ENCODE peak calls at places on chromosomes 4 and X, in five cellular contexts. N is uterus, I is endothelial cell of umbilical vein, B is GM12878, C is keratinocyte. E is an unnamed sample.

GRCh38 chr4:177699365-177700213 is 257.4 kb upstream of the AGA start:
- DNase-seq in C (no peak), N (no peak), I (no peak), B (no peak), E (no peak)

GRCh38 chr4:47719576-47719975 is 118.3 kb downstream of the CORIN start:
- DNase-seq in B (no peak), C (no peak), I (no peak), N (no peak), E (no peak)

GRCh38 chrX:69793260-69793935 is 177.5 kb downstream of the EDA start:
- DNase-seq in C (no peak), B (no peak), I (no peak), N (no peak), E (no peak)

GRCh38 chr4:53913098-53913497 is 151.3 kb downstream of the CHIC2 start:
- DNase-seq in B (no peak), I (no peak), C (no peak), N (no peak), E (no peak)

GRCh38 chrX:18574591-18574990 is 97.3 kb downstream of the RS1 start:
- DNase-seq in B (no peak), N (peak; percentile 47), I (peak; percentile 68), C (no peak), E (no peak)

GRCh38 chrX:68685722-68686683 is 38.5 kb downstream of the STARD8 start:
- DNase-seq in C (no peak), I (peak; percentile 61), N (peak; percentile 63), B (no peak), E (peak; percentile 69)

GRCh38 chr4:38117614-38118013 is 157.4 kb downstream of the PTTG2 start:
- DNase-seq in C (no peak), I (no peak), B (no peak), N (no peak), E (no peak)

GRCh38 chrX:7147431-7147977 is at the start of gene STS:
- DNase-seq in N (peak; percentile 33), B (no peak), I (peak; percentile 11), C (no peak), E (peak; percentile 72)

GRCh38 chr4:155722816-155723499 is 35.9 kb upstream of the GUCY1B1 start:
- DNase-seq in N (no peak), B (no peak), I (no peak), C (no peak), E (no peak)

GRCh38 chrX:130260316-130260715 is 8.4 kb downstream of the ZNF280C start:
- DNase-seq in I (no peak), N (no peak), B (no peak), C (no peak), E (no peak)

GRCh38 chrX:20144491-20144890 is 2.9 kb upstream of the EIF1AX start:
- DNase-seq in I (peak; percentile 62), C (peak; percentile 41), B (no peak), N (no peak), E (no peak)

GRCh38 chr4:159048166-159048886 is 54.6 kb upstream of the RAPGEF2 start:
- DNase-seq in C (no peak), B (no peak), I (peak; percentile 89), N (peak; percentile 56), E (no peak)

GRCh38 chr4:14695411-14695810 is 306.9 kb upstream of the CPEB2 start:
- DNase-seq in N (no peak), I (no peak), C (no peak), B (no peak), E (no peak)

GRCh38 chrX:39705299-39705698 is 392.5 kb downstream of the BCOR start:
- DNase-seq in I (peak; percentile 88), N (peak; percentile 80), B (no peak), C (peak; percentile 26), E (peak; percentile 82)

GRCh38 chr4:75916091-75916661 is 13.9 kb upstream of the PPEF2 start:
- DNase-seq in B (no peak), I (peak; percentile 73), N (no peak), C (no peak), E (no peak)

GRCh38 chr4:1045595-1046201 is 34.3 kb downstream of the FGFRL1 start:
- DNase-seq in I (no peak), C (no peak), N (peak; percentile 9), B (no peak), E (no peak)

GRCh38 chrX:67654301-67654700 is 110.5 kb downstream of the AR start:
- DNase-seq in B (no peak), N (no peak), I (no peak), C (no peak), E (no peak)

GRCh38 chr4:86898562-86898961 is 6.3 kb upstream of the C4orf36 start:
- DNase-seq in B (no peak), N (no peak), I (peak; percentile 17), C (no peak), E (no peak)

GRCh38 chrX:79361192-79361870 is 5.8 kb downstream of the ITM2A start:
- DNase-seq in C (no peak), I (no peak), N (no peak), B (no peak), E (no peak)

GRCh38 chrX:25158635-25159034 is 142.9 kb upstream of the ARX start:
- DNase-seq in C (no peak), I (no peak), B (no peak), N (no peak), E (no peak)

GRCh38 chr4:37717575-37717974 is 31.4 kb upstream of the RELL1 start:
- DNase-seq in C (peak; percentile 33), N (no peak), B (no peak), I (no peak), E (no peak)

GRCh38 chrX:13223868-13224555 is 95.8 kb downstream of the ATXN3L start:
- DNase-seq in C (peak; percentile 59), N (no peak), B (no peak), I (peak; percentile 91), E (no peak)

GRCh38 chrX:10634681-10635161 is 14.3 kb upstream of the MID1 start:
- DNase-seq in B (no peak), I (no peak), C (peak; percentile 89), N (peak; percentile 19), E (no peak)

GRCh38 chrX:154448484-154448883 is 4.5 kb downstream of the FAM50A start:
- DNase-seq in B (no peak), C (no peak), I (no peak), N (no peak), E (no peak)

GRCh38 chrX:107826286-107827136 is 845 bp downstream of the MID2 start:
- DNase-seq in B (no peak), C (no peak), N (peak; percentile 20), I (peak; percentile 63), E (peak; percentile 65)

GRCh38 chrX:85084770-85085393 is 81.2 kb downstream of the APOOL start:
- DNase-seq in N (no peak), I (peak; percentile 27), B (peak; percentile 8), C (no peak), E (no peak)

GRCh38 chr4:123555500-123556273 is 159.1 kb downstream of the SPRY1 start:
- DNase-seq in B (no peak), N (peak; percentile 81), I (peak; percentile 97), C (no peak), E (peak; percentile 21)

GRCh38 chr4:139532951-139533350 is 23.1 kb downstream of the SETD7 start:
- DNase-seq in B (no peak), C (no peak), I (no peak), N (no peak), E (no peak)

GRCh38 chr4:101279377-101279871 is 67.9 kb downstream of the PPP3CA start:
- DNase-seq in C (no peak), N (peak; percentile 77), I (peak; percentile 67), B (no peak), E (peak; percentile 68)

GRCh38 chr4:3128976-3129375 is 54.5 kb downstream of the HTT start:
- DNase-seq in N (no peak), C (no peak), I (no peak), B (no peak), E (no peak)
- H3K36me3 ChIP-seq in N (no peaks in the 10 kb centered on the region), C (peaks cover 32% of the 10 kb centered on the region), I (peaks cover 26% of the 10 kb centered on the region), B (peaks cover 32% of the 10 kb centered on the region), E (peaks cover 69% of the 10 kb centered on the region)

DNA sequence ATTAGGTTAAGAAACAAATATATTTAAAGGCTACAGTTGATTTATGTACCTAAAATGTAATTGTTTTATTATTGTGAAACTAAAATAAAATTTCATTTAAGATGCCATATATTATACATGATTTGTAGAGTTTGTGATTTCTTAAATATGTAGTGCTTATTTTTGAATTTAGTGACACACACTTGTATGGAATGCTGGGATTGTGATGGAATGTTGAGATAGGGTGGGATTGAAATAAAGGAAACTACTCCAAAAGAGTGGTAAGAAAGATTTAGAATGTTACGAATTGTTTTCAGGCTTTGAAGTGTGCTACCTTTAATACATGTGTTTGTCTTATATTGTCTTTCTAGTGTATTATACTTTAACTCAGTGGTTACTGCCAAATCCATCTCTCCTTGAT is 330.3 kb upstream of the PITX2 start:
- DNase-seq in B (no peak), I (no peak), N (no peak), C (no peak), E (no peak)
- H3K4me1 ChIP-seq in B (no peaks in the 10 kb centered on the region), I (no peaks in the 10 kb centered on the region), N (no peaks in the 10 kb centered on the region), C (no peaks in the 10 kb centered on the region), E (no peaks in the 10 kb centered on the region)

GRCh38 chrX:83416273-83416672 is 91.8 kb upstream of the POU3F4 start:
- DNase-seq in C (no peak), N (no peak), I (no peak), B (no peak), E (no peak)
- TF ChIP-seq CTCF in C (no peak), N (no peak), I (no peak), B (no peak), E (no peak)

GRCh38 chr4:141391293-141391692 is 170.6 kb downstream of the ZNF330 start:
- DNase-seq in I (no peak), C (peak; percentile 33), B (no peak), N (no peak), E (no peak)

GRCh38 chr4:141389649-141390048 is 169.0 kb downstream of the ZNF330 start:
- DNase-seq in B (no peak), I (peak; percentile 34), N (no peak), C (peak; percentile 66), E (no peak)

GRCh38 chr4:141388483-141388882 is 167.8 kb downstream of the ZNF330 start:
- DNase-seq in N (no peak), C (no peak), I (no peak), B (no peak), E (no peak)

GRCh38 chr4:141390527-141391046 is 169.9 kb downstream of the ZNF330 start:
- DNase-seq in N (no peak), I (no peak), B (no peak), C (no peak), E (no peak)

DNA sequence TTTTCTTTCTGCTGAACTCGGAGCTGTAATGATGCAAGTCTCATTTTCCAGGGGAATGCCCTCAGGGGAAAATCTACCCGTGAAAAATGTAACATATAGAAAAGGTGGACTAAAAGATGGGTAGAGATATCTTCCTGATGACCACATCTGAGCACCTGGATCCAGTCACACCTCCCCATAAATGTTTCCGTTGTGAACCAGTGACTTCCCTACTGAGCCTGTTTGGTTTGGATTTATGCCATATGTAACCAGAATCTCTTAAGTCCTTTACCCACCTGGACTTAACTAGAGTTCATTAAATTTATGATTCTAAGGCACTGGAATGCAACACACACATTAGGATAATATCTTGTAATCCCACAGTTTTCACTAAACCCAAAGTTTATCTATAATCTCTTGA is 171.1 kb downstream of the ZNF330 start:
- DNase-seq in C (peak; percentile 95), I (no peak), B (no peak), N (no peak), E (no peak)
- H3K36me3 ChIP-seq in C (no peaks in the 10 kb centered on the region), I (no peaks in the 10 kb centered on the region), B (no peaks in the 10 kb centered on the region), N (no peaks in the 10 kb centered on the region), E (no peaks in the 10 kb centered on the region)

E was measured in ascending aorta.